ENCODE peak calls at places on chromosomes 5 and 9, in five cellular contexts. Y, L, E, D and Q are unnamed samples.

GRCh38 chr5:59380350-59380951 is 513.1 kb downstream of the PDE4D start:
- DNase-seq in Y (peak), D (no peak), E (no peak), L (no peak), Q (no peak)

GRCh38 chr9:123360161-123361085 is 4.4 kb downstream of the CRB2 start:
- DNase-seq in D (peak), L (no peak), E (no peak), Y (no peak), Q (no peak)

GRCh38 chr9:127589955-127590370 is 22.1 kb upstream of the STXBP1 start:
- DNase-seq in Y (no peak), D (peak), E (no peak), L (peak), Q (no peak)

GRCh38 chr5:74281191-74281590 is 359.3 kb downstream of the ENC1 start:
- DNase-seq in D (no peak), Y (no peak), E (no peak), L (no peak), Q (no peak)

GRCh38 chr9:112810696-112811490 is 60.3 kb downstream of the SNX30 start:
- DNase-seq in Y (no peak), L (no peak), E (no peak), D (no peak), Q (no peak)

GRCh38 chr9:127614961-127615360 is 2.9 kb downstream of the STXBP1 start:
- DNase-seq in E (no peak), Y (no peak), D (no peak), L (no peak), Q (no peak)

GRCh38 chr5:1349246-1349645 is 4.3 kb upstream of the CLPTM1L start:
- DNase-seq in E (no peak), Y (no peak), D (no peak), L (no peak), Q (no peak)

GRCh38 chr5:135208555-135209494 is 174.8 kb upstream of the PITX1 start:
- DNase-seq in L (peak), Y (no peak), D (peak), E (no peak), Q (no peak)

GRCh38 chr9:76901801-76902200 is 4.1 kb downstream of the PRUNE2 start:
- DNase-seq in L (no peak), Y (no peak), E (no peak), D (peak), Q (no peak)

GRCh38 chr5:145660897-145661650 is 174.1 kb downstream of the PRELID2 start:
- DNase-seq in Y (no peak), D (no peak), L (no peak), E (no peak), Q (no peak)

GRCh38 chr9:94014066-94014654 is 59.0 kb upstream of the BARX1 start:
- DNase-seq in D (no peak), E (no peak), L (no peak), Y (no peak), Q (no peak)

GRCh38 chr9:98807070-98807810 is at the start of gene GALNT12:
- DNase-seq in D (peak), Y (no peak), L (no peak), E (peak), Q (peak)

GRCh38 chr9:120874861-120875565 is 2.0 kb downstream of the PHF19 start:
- DNase-seq in L (no peak), Y (no peak), E (no peak), D (peak), Q (no peak)

GRCh38 chr5:16879191-16879590 is 56.9 kb downstream of the MYO10 start:
- DNase-seq in Y (no peak), E (no peak), L (no peak), D (no peak), Q (no peak)

GRCh38 chr5:10144040-10144439 is 105.6 kb downstream of the ATPSCKMT start:
- DNase-seq in E (no peak), D (no peak), L (no peak), Y (no peak), Q (no peak)

GRCh38 chr9:34549407-34549732 is 26.6 kb upstream of the ENHO start:
- DNase-seq in E (no peak), D (no peak), L (peak), Y (no peak), Q (no peak)

GRCh38 chr9:133888779-133889491 is 103.2 kb downstream of the VAV2 start:
- DNase-seq in E (no peak), Y (no peak), L (no peak), D (no peak), Q (no peak)

GRCh38 chr5:151892393-151892792 is 32.3 kb downstream of the GLRA1 start:
- DNase-seq in L (no peak), E (no peak), Y (no peak), D (no peak), Q (no peak)

GRCh38 chr5:149422429-149423286 is 43.6 kb upstream of the IL17B start:
- DNase-seq in Y (no peak), E (no peak), L (no peak), D (peak), Q (no peak)

GRCh38 chr5:54083851-54084250 is 226.5 kb downstream of the ARL15 start:
- DNase-seq in E (no peak), L (no peak), Y (no peak), D (no peak), Q (no peak)